ENCODE peak calls at places on chromosomes 2 and 18, in four cellular contexts. O is WTC11, Y is A549, J is K562. S is an unnamed sample.
A peak's percentile ranks its signal among the peaks of the same experiment; 100 is the strongest.

GRCh38 chr18:4433762-4434161 is 21.3 kb downstream of the DLGAP1 start:
- DNase-seq in O (no peak), Y (no peak), J (no peak), S (no peak)

GRCh38 chr2:17539596-17539992 is 902 bp upstream of the VSNL1 start:
- DNase-seq in O (peak; percentile 50), Y (no peak), J (no peak), S (peak; percentile 83)

GRCh38 chr2:19873014-19873413 is 28.8 kb downstream of the TTC32 start:
- DNase-seq in O (no peak), Y (no peak), J (no peak), S (no peak)

GRCh38 chr2:241507430-241508239 is 749 bp downstream of the STK25 start:
- DNase-seq in O (peak; percentile 60), Y (peak; percentile 58), J (peak; percentile 57), S (peak; percentile 62)

GRCh38 chr18:58721586-58722160 is 50.4 kb downstream of the MALT1 start:
- DNase-seq in O (no peak), Y (no peak), J (no peak), S (no peak)

GRCh38 chr2:127590386-127591190 is 55.1 kb downstream of the MYO7B start:
- DNase-seq in O (no peak), Y (no peak), J (no peak), S (no peak)

GRCh38 chr2:241936457-241937133 is 67.1 kb downstream of the RTP5 start:
- DNase-seq in O (no peak), Y (no peak), J (no peak), S (no peak)

GRCh38 chr2:231622963-231623362 is 30.3 kb downstream of the TEX44 start:
- DNase-seq in O (no peak), Y (no peak), J (no peak), S (no peak)

GRCh38 chr2:227464356-227464755 is 7.6 kb upstream of the AGFG1 start:
- DNase-seq in O (no peak), Y (no peak), J (no peak), S (no peak)

GRCh38 chr2:173881886-173882285 is 83.3 kb downstream of the SP3 start:
- DNase-seq in O (no peak), Y (no peak), J (no peak), S (no peak)

GRCh38 chr2:179686718-179687342 is 174.6 kb downstream of the ZNF385B start:
- DNase-seq in O (no peak), Y (no peak), J (no peak), S (no peak)

GRCh38 chr2:46008082-46008870 is 288.9 kb upstream of the EPAS1 start:
- DNase-seq in O (no peak), Y (no peak), J (no peak), S (no peak)

GRCh38 chr2:26456701-26457224 is 21.2 kb downstream of the OTOF start:
- DNase-seq in O (no peak), Y (peak; percentile 43), J (no peak), S (peak; percentile 82)

GRCh38 chr2:133158024-133158423 is 410.2 kb downstream of the NCKAP5 start:
- DNase-seq in O (no peak), Y (no peak), J (no peak), S (peak; percentile 47)

GRCh38 chr18:31657823-31658669 is 26.3 kb downstream of the B4GALT6 start:
- DNase-seq in O (no peak), Y (no peak), J (peak; percentile 25), S (no peak)

GRCh38 chr2:190664240-190664639 is 15.4 kb downstream of the NAB1 start:
- DNase-seq in O (no peak), Y (no peak), J (no peak), S (no peak)

GRCh38 chr18:69956037-69956436 is 8.4 kb upstream of the CD226 start:
- DNase-seq in O (no peak), Y (no peak), J (no peak), S (no peak)
- TF ChIP-seq HMGXB4 in O (no peak), Y (no peak), J (no peak), S (no peak)

GRCh38 chr2:10720983-10721343 is 467 bp upstream of the ATP6V1C2 start:
- DNase-seq in O (peak; percentile 27), Y (no peak), J (no peak), S (no peak)

GRCh38 chr2:10717630-10718029 is 3.8 kb upstream of the ATP6V1C2 start:
- DNase-seq in O (no peak), Y (no peak), J (no peak), S (no peak)

GRCh38 chr2:10720306-10720705 is 1.1 kb upstream of the ATP6V1C2 start:
- DNase-seq in O (no peak), Y (no peak), J (no peak), S (no peak)

GRCh38 chr2:10712186-10712809 is 9.1 kb upstream of the ATP6V1C2 start:
- DNase-seq in O (no peak), Y (no peak), J (no peak), S (no peak)

GRCh38 chr2:10716581-10716980 is 4.8 kb upstream of the ATP6V1C2 start:
- DNase-seq in O (no peak), Y (no peak), J (no peak), S (no peak)
- TF ChIP-seq HMGXB4 in O (no peak), Y (no peak), J (no peak), S (no peak)

DNA sequence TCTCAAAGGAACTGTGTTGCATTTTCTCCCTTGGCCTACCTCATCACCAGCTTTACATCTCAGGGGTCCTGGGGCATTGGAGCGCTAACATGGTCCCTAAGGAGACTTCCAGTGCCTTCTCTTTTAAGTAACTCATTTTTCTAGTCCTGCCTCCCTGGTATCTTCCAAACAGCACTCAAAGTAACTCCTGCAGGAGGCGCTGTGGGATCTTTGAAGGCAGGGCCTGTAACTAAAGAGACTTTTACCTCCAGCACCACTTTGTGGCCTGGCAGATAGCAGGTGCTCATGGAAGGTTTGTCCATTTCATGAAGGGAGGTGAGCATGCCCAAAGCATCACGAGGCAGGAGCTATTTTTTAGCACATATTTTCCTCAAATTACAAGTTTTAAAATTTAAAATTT is 411.0 kb upstream of the GYPC start:
- DNase-seq in O (peak; percentile 63), Y (peak; percentile 59), J (peak; percentile 80), S (peak; percentile 61)
- TF ChIP-seq HMGXB4 in O (no peak), Y (no peak), J (no peak), S (no peak)

GRCh38 chr2:238700506-238701050 is 147.3 kb upstream of the TWIST2 start:
- DNase-seq in O (no peak), Y (no peak), J (no peak), S (no peak)
- TF ChIP-seq HMGXB4 in O (no peak), Y (no peak), J (no peak), S (no peak)

GRCh38 chr2:42828487-42829416 is 36.4 kb upstream of the HAAO start:
- DNase-seq in O (peak; percentile 82), Y (peak; percentile 80), J (peak; percentile 84), S (peak; percentile 66)
- TF ChIP-seq HMGXB4 in O (peak; percentile 27), Y (no peak), J (peak; percentile 53), S (peak; percentile 84)

GRCh38 chr2:64404002-64404731 is 49.8 kb upstream of the LGALSL start:
- DNase-seq in O (peak; percentile 77), Y (no peak), J (no peak), S (peak; percentile 77)
- TF ChIP-seq HMGXB4 in O (no peak), Y (no peak), J (no peak), S (no peak)

GRCh38 chr18:69953191-69953590 is 5.5 kb upstream of the CD226 start:
- DNase-seq in O (no peak), Y (no peak), J (no peak), S (no peak)

GRCh38 chr18:69956655-69957054 is 9.0 kb upstream of the CD226 start:
- DNase-seq in O (no peak), Y (no peak), J (peak; percentile 28), S (no peak)

GRCh38 chr18:69957071-69957620 is 9.5 kb upstream of the CD226 start:
- DNase-seq in O (no peak), Y (no peak), J (no peak), S (no peak)

GRCh38 chr18:69951182-69951581 is 3.5 kb upstream of the CD226 start:
- DNase-seq in O (no peak), Y (no peak), J (no peak), S (peak; percentile 9)

DNA sequence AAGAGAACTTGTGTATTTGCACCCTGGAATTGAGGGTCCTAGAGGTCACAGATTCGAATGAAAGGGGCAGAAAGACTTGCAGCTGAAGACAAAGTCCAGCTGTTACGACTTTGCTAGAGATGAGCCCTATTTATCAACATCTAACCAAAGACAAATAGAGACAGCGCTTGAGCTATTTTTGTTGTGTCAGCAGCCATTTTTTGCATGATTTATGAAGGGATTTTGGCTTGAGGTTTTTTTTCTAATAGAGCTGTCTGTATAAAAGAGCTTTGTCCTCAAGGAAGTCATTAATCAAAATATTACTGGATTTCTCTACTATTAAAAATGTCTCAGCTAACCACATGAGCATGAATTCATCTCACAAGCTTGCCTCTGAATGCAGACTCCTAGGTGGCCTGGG is 7.0 kb upstream of the CD226 start:
- DNase-seq in O (no peak), Y (no peak), J (no peak), S (no peak)
- TF ChIP-seq HMGXB4 in O (no peak), Y (no peak), J (no peak), S (no peak)